ENCODE peak calls at places on chromosome 9, in five cellular contexts. C is heart right ventricle, T is bronchial epithelial cell, G is GM12878, J is fibroblast of mammary gland. Q is an unnamed sample.

GRCh38 chr9:18906656-18907395 is 126.2 kb downstream of the SAXO1 start:
- DNase-seq in C (no peak), T (no peak), G (no peak), J (peak), Q (peak)

GRCh38 chr9:69877852-69878507 is 57.4 kb downstream of the CFAP95 start:
- DNase-seq in C (no peak), T (peak), G (no peak), J (peak), Q (no peak)

GRCh38 chr9:89555426-89556375 is 49.1 kb upstream of the GADD45G start:
- DNase-seq in C (no peak), T (no peak), G (peak), J (peak), Q (no peak)

GRCh38 chr9:23826120-23826629 is at the start of gene ELAVL2:
- DNase-seq in C (peak), T (peak), G (peak), J (peak), Q (peak)

GRCh38 chr9:125878241-125878640 is 131.1 kb downstream of the PBX3 start:
- DNase-seq in C (no peak), T (no peak), G (no peak), J (peak), Q (no peak)

GRCh38 chr9:93810028-93810971 is 144.9 kb downstream of the BARX1 start:
- DNase-seq in C (no peak), T (no peak), G (no peak), J (no peak), Q (no peak)

GRCh38 chr9:119298076-119298853 is 71.0 kb downstream of the BRINP1 start:
- DNase-seq in C (no peak), T (peak), G (no peak), J (no peak), Q (no peak)

GRCh38 chr9:33042528-33042927 is 17.5 kb downstream of the DNAJA1 start:
- DNase-seq in C (no peak), T (no peak), G (no peak), J (peak), Q (no peak)

GRCh38 chr9:128946945-128947422 is 419 bp downstream of the DOLK start:
- DNase-seq in C (peak), T (no peak), G (no peak), J (peak), Q (no peak)

GRCh38 chr9:29514336-29514735 is 1941.1 kb upstream of the C9orf72 start:
- DNase-seq in C (no peak), T (no peak), G (no peak), J (peak), Q (no peak)

GRCh38 chr9:136545065-136545965 is 533 bp downstream of the NOTCH1 start:
- DNase-seq in C (no peak), T (no peak), G (no peak), J (no peak), Q (no peak)

GRCh38 chr9:95740217-95741004 is 135.1 kb upstream of the ERCC6L2 start:
- DNase-seq in C (no peak), T (no peak), G (no peak), J (no peak), Q (no peak)

GRCh38 chr9:21983509-21983908 is 10.7 kb downstream of the CDKN2A start:
- DNase-seq in C (no peak), T (no peak), G (no peak), J (no peak), Q (no peak)

GRCh38 chr9:126148994-126149393 is 177.6 kb upstream of the MVB12B start:
- DNase-seq in C (no peak), T (no peak), G (no peak), J (no peak), Q (no peak)

GRCh38 chr9:129669141-129669718 is 3.8 kb downstream of the PRRX2 start:
- DNase-seq in C (no peak), T (no peak), G (no peak), J (peak), Q (no peak)

GRCh38 chr9:106846847-106847246 is 16.1 kb upstream of the ZNF462 start:
- DNase-seq in C (no peak), T (peak), G (no peak), J (peak), Q (no peak)

GRCh38 chr9:69573666-69574456 is 98.3 kb downstream of the APBA1 start:
- DNase-seq in C (no peak), T (peak), G (no peak), J (peak), Q (no peak)

GRCh38 chr9:89969156-89969566 is 364.3 kb downstream of the GADD45G start:
- DNase-seq in C (no peak), T (peak), G (no peak), J (no peak), Q (no peak)

GRCh38 chr9:115969096-115969495 is 184.5 kb upstream of the PAPPA start:
- DNase-seq in C (no peak), T (peak), G (no peak), J (peak), Q (no peak)

GRCh38 chr9:91423785-91424402 is at the start of gene NFIL3:
- DNase-seq in C (peak), T (peak), G (no peak), J (peak), Q (no peak)

GRCh38 chr9:97635026-97635425 is 1.4 kb downstream of the NCBP1 start:
- DNase-seq in C (no peak), T (no peak), G (no peak), J (no peak), Q (no peak)

DNA sequence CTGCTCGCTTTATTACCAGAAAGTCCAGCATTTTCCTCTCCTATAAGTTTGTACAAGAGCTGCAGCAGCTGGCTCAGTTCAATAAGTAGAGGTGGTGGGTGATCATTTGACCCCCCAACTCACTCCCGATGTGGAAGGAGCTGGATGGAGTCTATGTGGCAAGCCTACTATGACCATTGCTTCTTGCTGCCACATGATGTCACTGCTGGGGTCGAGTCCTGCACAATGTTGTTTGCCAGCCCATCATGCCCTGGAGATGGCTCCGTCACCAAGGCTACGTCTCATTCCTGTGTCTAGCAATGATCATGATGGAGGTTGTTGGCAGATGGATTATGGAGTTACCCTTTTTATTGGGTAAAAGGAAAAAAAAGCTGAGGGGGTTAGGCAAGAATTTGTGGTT is 266.3 kb downstream of the PSAT1 start:
- DNase-seq in C (no peak), T (no peak), G (no peak), J (no peak), Q (no peak)
- TF ChIP-seq CTCF in C (no peak), T (no peak), G (no peak), J (no peak), Q (peak)

GRCh38 chr9:124873664-124874063 is 11.7 kb downstream of the ARPC5L start:
- DNase-seq in C (no peak), T (no peak), G (no peak), J (no peak), Q (no peak)
- H3K4me3 ChIP-seq in C (no peak), T (no peak), G (peak), J (no peak), Q (no peak)

DNA sequence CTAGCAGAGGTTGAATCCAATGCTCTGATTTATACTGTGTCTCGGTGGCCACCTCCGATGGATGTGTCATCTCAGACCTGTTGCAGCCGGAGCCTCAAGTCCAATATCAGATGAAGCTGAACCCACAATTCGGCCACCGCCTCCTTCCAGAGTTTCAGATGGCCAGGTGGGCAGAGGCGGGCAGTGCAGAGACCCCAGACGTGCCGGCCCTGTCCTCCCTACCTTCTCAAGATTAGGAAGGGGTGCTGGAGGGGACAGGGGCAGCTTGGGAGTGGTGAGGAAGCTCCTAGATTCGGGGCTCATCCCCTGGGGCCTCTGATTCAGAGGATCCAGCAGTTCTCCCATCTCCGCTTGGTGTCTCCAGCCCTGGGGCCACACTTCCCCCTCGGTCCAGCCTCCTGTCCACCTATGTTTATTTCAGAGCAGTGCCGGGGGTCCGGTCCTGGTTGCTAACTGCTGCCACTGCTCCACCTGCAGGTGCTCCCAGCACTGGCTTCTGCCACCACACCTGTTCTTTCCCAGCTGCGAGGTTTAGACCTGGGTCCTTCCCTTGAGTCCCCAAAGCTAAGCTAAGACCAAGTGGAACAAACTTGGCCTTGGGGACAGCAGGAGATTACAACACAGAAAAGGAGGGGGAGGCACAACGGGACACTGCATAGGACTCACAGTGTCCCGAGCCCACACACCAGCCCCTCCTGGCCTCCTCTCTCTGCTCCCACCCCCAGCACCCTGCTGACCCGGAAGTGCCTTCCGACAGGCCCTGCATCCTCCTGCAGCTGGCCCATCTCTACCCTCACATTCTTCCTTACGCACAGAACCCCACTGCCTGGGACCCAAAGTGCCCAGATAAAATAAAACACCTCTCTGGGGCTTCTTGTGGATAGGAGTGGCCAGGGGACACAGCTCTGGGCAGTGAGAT is 81.6 kb downstream of the NTNG2 start:
- DNase-seq in C (no peak), T (peak), G (no peak), J (no peak), Q (no peak)
- TF ChIP-seq CTCF in C (no peak), T (peak), G (no peak), J (no peak), Q (peak)

DNA sequence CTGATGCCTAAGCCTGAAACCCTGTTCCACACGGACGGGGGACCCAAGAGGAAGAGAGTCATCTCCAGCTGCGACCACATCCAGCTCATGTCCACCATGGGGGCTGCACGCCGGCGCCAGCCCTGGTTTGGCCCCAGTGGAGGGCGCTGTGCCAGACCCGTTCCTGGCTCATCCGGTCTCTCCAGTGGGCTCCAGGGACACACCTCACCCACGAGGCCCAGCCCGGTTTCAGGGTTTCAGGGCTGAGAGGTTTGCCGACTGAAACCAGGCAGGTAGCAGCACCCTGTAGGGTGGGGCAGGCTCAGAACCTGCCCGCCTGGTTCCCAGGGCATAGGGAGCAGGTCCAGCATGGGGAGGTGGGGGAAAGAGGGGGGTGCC is 71.4 kb upstream of the STXBP1 start:
- DNase-seq in C (no peak), T (peak), G (no peak), J (peak), Q (no peak)
- H3K4me3 ChIP-seq in C (no peak), T (no peak), G (no peak), J (no peak), Q (no peak)

DNA sequence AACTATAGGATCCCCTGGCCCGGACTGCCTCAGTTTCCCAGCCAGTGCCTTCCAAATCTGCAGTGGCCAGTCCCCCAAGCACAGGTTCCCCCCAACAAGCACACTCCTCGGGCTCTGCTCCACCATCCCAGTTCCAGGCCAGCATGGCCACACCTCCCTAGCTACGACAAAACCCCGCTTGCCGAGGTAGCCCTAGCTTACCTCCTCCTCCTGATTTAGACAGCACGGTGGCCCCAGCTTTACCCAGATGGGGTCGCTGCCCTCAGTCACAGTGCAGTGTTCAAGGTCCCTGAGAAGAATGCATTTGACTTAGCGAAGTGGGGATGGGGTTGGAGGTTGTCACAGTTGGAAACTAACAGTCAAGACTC is 40.8 kb upstream of the GARNL3 start:
- DNase-seq in C (no peak), T (no peak), G (no peak), J (no peak), Q (no peak)
- TF ChIP-seq CTCF in C (no peak), T (no peak), G (no peak), J (no peak), Q (peak)

GRCh38 chr9:112558476-112558875 is 71.8 kb downstream of the KIAA1958 start:
- DNase-seq in C (no peak), T (peak), G (no peak), J (peak), Q (no peak)
- H3K4me3 ChIP-seq in C (no peak), T (no peak), G (no peak), J (no peak), Q (no peak)

GRCh38 chr9:133995012-133995896 is 3.1 kb upstream of the VAV2 start:
- DNase-seq in C (no peak), T (no peak), G (no peak), J (no peak), Q (no peak)
- TF ChIP-seq CTCF in C (no peak), T (peak), G (peak), J (peak), Q (peak)

GRCh38 chr9:109254317-109254716 is 66.5 kb downstream of the EPB41L4B start:
- DNase-seq in C (no peak), T (peak), G (no peak), J (peak), Q (no peak)
- H3K4me3 ChIP-seq in C (no peak), T (no peak), G (no peak), J (no peak), Q (no peak)

DNA sequence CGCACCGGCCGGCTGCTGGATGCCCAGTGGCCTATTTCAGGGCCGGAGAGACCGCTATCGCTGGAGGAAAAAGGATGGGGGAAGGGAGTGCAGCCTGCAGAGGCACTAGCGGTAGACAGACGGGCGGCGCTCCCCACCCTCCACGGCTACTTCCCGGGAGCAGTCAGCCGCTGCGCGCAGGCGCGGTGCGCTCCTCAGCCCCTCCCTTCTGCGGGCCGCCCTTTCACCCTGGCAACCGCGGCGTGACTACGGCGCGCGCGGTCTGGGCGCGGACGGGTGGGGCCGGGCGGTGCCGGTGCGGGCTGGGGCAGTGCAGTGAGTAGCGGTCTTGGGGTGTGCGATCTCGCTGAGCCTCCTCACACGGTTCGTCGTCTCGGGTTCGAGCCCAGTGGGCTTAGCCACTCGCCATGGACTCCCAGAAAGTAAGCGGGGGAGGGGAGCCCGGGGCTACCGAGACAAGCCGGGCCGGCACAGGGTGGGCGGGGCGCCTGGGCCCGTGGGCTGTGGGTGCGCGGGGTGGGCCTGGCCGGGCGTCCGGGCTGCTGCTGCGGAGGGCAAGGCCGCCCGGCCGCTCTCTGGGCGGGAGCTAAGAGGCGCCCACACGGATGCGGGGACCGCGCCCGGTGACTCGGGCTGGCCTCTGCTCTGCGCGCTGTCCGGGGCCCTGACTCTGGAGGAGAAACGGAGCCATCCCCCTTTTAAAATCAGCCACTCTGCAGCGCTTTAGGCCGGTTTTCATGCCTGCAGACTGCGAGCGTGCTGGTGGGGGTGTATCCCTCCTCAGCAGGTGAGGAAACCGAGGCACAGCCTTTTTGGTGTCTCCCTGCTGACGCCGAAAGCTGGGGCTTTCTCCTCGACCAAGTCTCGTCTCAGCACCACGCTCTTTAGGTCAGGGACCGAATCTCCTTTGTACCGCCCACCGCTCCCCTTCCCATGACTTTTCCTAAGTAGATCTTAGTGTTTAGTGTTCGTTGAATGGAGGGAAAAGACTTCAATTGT is at the start of gene FSD1L:
- DNase-seq in C (peak), T (peak), G (peak), J (peak), Q (peak)
- TF ChIP-seq CTCF in C (peak), T (peak), G (peak), J (no peak), Q (peak)

GRCh38 chr9:36163049-36163839 is 5.9 kb upstream of the CCIN start:
- DNase-seq in C (peak), T (no peak), G (no peak), J (peak), Q (peak)
- H3K4me3 ChIP-seq in C (no peak), T (no peak), G (no peak), J (no peak), Q (no peak)

Q was measured in retinal pigment epithelial cell.